ENCODE peak calls at places on chromosome 21, in seven cellular contexts. F is suprapubic skin, T is GM12891, D is H54, K is IMR-90, M is transverse colon, G is breast epithelium. V is an unnamed sample.

GRCh38 chr21:28445081-28445830 is 547.4 kb downstream of the LTN1 start:
- DNase-seq in F (no peak), D (no peak), K (peak; percentile 91), T (no peak), G (no peak), M (no peak), V (no peak)

GRCh38 chr21:26185446-26185845 is 14.9 kb upstream of the APP start:
- DNase-seq in T (no peak), D (no peak), M (no peak), G (no peak), K (no peak), F (no peak), V (no peak)

GRCh38 chr21:41008971-41009370 is 159.0 kb upstream of the BACE2 start:
- DNase-seq in D (no peak), G (no peak), K (no peak), T (no peak), M (no peak), F (no peak), V (no peak)

GRCh38 chr21:41610042-41610839 is 102.3 kb upstream of the TMPRSS2 start:
- DNase-seq in T (peak; percentile 42), K (peak; percentile 64), F (peak; percentile 67), M (peak; percentile 74), G (peak; percentile 70), D (peak; percentile 69), V (peak; percentile 55)

GRCh38 chr21:23008803-23009202 is 2010.6 kb downstream of the NCAM2 start:
- DNase-seq in T (no peak), F (no peak), G (no peak), M (no peak), K (no peak), D (no peak), V (no peak)

GRCh38 chr21:25834376-25834775 is 99.6 kb downstream of the GABPA start:
- DNase-seq in M (no peak), F (no peak), K (no peak), T (no peak), D (no peak), G (no peak), V (no peak)

GRCh38 chr21:35477622-35478021 is 428.5 kb upstream of the RUNX1 start:
- DNase-seq in D (no peak), G (no peak), K (no peak), M (no peak), T (no peak), F (no peak), V (no peak)

GRCh38 chr21:31398574-31398973 is 54.5 kb upstream of the TIAM1 start:
- DNase-seq in M (no peak), F (no peak), T (no peak), G (no peak), D (no peak), K (no peak), V (no peak)

GRCh38 chr21:31374430-31374829 is 30.4 kb upstream of the TIAM1 start:
- DNase-seq in T (no peak), G (no peak), M (no peak), F (no peak), D (no peak), K (no peak), V (no peak)

GRCh38 chr21:22791986-22792560 is 1793.9 kb downstream of the NCAM2 start:
- DNase-seq in F (no peak), G (no peak), M (no peak), D (no peak), K (peak; percentile 38), T (peak; percentile 5), V (peak; percentile 65)

GRCh38 chr21:41170442-41170841 is 2.5 kb downstream of the BACE2 start:
- DNase-seq in T (peak; percentile 35), G (no peak), D (peak; percentile 69), K (peak; percentile 34), F (no peak), M (peak; percentile 62), V (peak; percentile 4)

GRCh38 chr21:14815001-14815400 is 249.8 kb downstream of the NRIP1 start:
- DNase-seq in D (no peak), M (no peak), K (no peak), F (no peak), G (no peak), T (no peak), V (no peak)

GRCh38 chr21:41425954-41426655 is at the start of gene MX1:
- DNase-seq in M (peak; percentile 91), K (peak; percentile 10), T (peak; percentile 85), D (no peak), G (peak; percentile 82), F (peak; percentile 79), V (no peak)

GRCh38 chr21:14864211-14865021 is 200.4 kb downstream of the NRIP1 start:
- DNase-seq in F (peak; percentile 79), K (peak; percentile 86), T (no peak), M (peak; percentile 81), D (peak; percentile 50), G (no peak), V (peak; percentile 58)

GRCh38 chr21:38875694-38876492 is 70.2 kb downstream of the ETS2 start:
- DNase-seq in D (no peak), F (no peak), M (no peak), T (no peak), G (no peak), K (peak; percentile 57), V (no peak)

GRCh38 chr21:15112858-15113257 is 48.1 kb upstream of the NRIP1 start:
- DNase-seq in G (no peak), D (no peak), F (no peak), K (no peak), M (no peak), T (no peak), V (no peak)

GRCh38 chr21:34707876-34708325 is 39.1 kb downstream of the CLIC6 start:
- DNase-seq in M (no peak), D (no peak), F (no peak), G (no peak), T (peak; percentile 54), K (no peak), V (no peak)

GRCh38 chr21:28239345-28239744 is 753.3 kb downstream of the LTN1 start:
- DNase-seq in K (no peak), G (peak; percentile 49), T (no peak), F (no peak), D (no peak), M (no peak), V (no peak)

GRCh38 chr21:31416465-31416864 is 72.4 kb upstream of the TIAM1 start:
- DNase-seq in D (no peak), K (no peak), G (no peak), F (no peak), T (no peak), M (no peak), V (no peak)

GRCh38 chr21:35974801-35975200 is 85.5 kb downstream of the SETD4 start:
- DNase-seq in T (no peak), K (peak; percentile 28), D (no peak), M (no peak), G (no peak), F (no peak), V (no peak)

GRCh38 chr21:31798842-31799691 is 67.1 kb upstream of the SCAF4 start:
- DNase-seq in T (no peak), M (no peak), F (no peak), G (no peak), D (no peak), K (peak; percentile 22), V (no peak)

GRCh38 chr21:41598561-41599511 is 90.9 kb upstream of the TMPRSS2 start:
- DNase-seq in K (no peak), G (peak; percentile 52), F (peak; percentile 42), D (no peak), T (no peak), M (no peak), V (no peak)

GRCh38 chr21:31901342-31901741 is 28.5 kb downstream of the HUNK start:
- DNase-seq in T (no peak), F (no peak), G (no peak), M (no peak), D (no peak), K (no peak), V (no peak)

GRCh38 chr21:37072988-37073416 is at the start of the genes PIGP and TTC3:
- DNase-seq in M (peak; percentile 95), F (peak; percentile 96), K (peak; percentile 93), T (peak; percentile 84), D (peak; percentile 95), G (peak; percentile 92), V (peak; percentile 95)
- TF ChIP-seq POLR2A in M (peak; percentile 82), F (peak; percentile 71), K (peak; percentile 54), T (peak; percentile 69), D (peak; percentile 77), G (peak; percentile 80), V (peak; percentile 75)

GRCh38 chr21:18218331-18218730 is 26.3 kb upstream of the CHODL start:
- DNase-seq in F (no peak), M (no peak), T (no peak), D (no peak), G (no peak), K (no peak), V (no peak)

GRCh38 chr21:18222346-18222745 is 22.3 kb upstream of the CHODL start:
- DNase-seq in G (no peak), F (no peak), T (no peak), K (no peak), M (no peak), D (no peak), V (no peak)

GRCh38 chr21:18220498-18220897 is 24.1 kb upstream of the CHODL start:
- DNase-seq in T (no peak), D (no peak), F (no peak), M (no peak), G (no peak), K (no peak), V (no peak)
- TF ChIP-seq POLR2A in T (no peak), D (no peak), F (no peak), M (no peak), G (no peak), K (no peak), V (no peak)

DNA sequence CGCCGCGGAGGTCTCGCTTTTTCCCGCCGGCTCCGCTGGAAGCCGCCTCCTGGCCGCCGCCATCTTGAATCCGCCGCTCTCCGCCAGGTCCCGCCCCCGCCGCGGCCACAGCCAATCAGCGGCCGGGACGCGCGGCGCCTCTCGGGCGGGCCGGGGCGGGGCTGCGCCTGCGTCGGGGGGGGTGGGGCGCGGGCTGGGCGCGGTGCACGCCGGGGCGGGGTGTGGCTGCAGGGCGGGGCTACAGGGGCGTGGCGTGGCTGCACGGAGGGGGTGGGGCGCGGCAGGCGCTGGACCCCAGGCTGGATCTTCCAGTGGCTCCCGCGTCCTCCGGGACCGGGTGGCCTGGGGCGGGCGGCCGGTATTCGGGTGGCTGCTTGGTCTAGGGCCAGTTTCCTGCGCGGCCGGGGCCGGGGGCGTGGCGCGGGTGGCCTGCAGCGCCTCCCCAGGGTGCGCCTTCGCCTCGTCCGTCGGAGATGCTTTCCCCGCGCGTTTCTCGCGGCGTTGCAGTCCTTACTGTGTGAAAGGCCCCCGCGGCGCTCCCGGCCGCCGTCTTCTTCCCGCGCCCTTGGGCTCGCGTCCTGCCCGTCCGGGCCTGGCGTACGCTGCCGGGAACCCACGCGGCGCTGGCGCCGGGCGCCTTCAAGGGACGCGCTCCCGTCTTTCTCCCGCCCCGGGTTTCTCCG is 575 bp downstream of the PCNT start:
- DNase-seq in F (peak; percentile 91), M (peak; percentile 90), G (peak; percentile 85), T (peak; percentile 86), K (peak; percentile 70), D (peak; percentile 74), V (peak; percentile 91)
- TF ChIP-seq POLR2A in F (no peak), M (peak; percentile 30), G (no peak), T (peak; percentile 20), K (no peak), D (peak; percentile 86), V (peak; percentile 55)

DNA sequence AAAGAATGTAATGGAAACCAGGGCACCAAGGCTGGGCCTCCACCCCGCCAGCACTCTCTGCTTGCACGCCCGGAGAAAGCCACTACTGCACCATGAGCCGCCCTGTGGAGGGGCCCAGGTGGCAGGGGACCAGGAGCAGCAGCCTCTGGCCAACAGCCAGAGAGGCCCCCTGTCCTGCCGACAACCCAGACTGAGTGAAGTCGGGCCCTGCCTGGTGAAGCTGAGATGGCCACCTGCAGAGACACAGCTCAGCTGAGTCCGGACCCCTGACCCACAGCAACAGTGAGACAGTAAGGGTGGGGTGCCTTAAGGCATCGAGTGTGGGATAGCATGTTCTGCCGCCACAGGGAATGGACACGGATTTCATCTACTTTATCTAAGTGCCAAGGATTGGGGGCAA is 28.9 kb downstream of the WDR4 start:
- DNase-seq in D (no peak), T (no peak), K (no peak), G (no peak), M (no peak), F (no peak), V (no peak)
- TF ChIP-seq POLR2A in D (no peak), T (no peak), K (no peak), G (no peak), M (no peak), F (no peak), V (no peak)

V was measured in erythroblast.